ENCODE peak calls at places on chromosomes 16 and 17, in six cellular contexts. M is HS-5; G is CD8-positive, alpha-beta memory T cell; O is NCI-H1105 treated with DMSO at 0.1 percent for 48 hours; L is substantia nigra; Z is progenitor cell of endocrine pancreas. D is an unnamed sample.

GRCh38 chr16:85515830-85516397 is 97.2 kb upstream of the GSE1 start:
- DNase-seq in G (no peak), M (no peak), Z (no peak), O (no peak), L (no peak), D (no peak)

GRCh38 chr17:18980682-18981384 is 23.7 kb downstream of the FAM83G start:
- DNase-seq in Z (no peak), M (no peak), G (no peak), L (no peak), O (no peak), D (peak; percentile 30)

GRCh38 chr16:87550510-87550961 is 51.8 kb upstream of the JPH3 start:
- DNase-seq in G (peak; percentile 53), M (no peak), L (peak; percentile 6), O (no peak), Z (peak; percentile 39), D (no peak)

GRCh38 chr16:68255712-68256111 is 8.6 kb upstream of the SLC7A6 start:
- DNase-seq in Z (no peak), G (no peak), M (no peak), L (no peak), O (no peak), D (no peak)

GRCh38 chr17:57104461-57105175 is 19.6 kb downstream of the AKAP1 start:
- DNase-seq in O (no peak), L (no peak), M (peak; percentile 43), Z (no peak), G (no peak), D (no peak)

GRCh38 chr17:82808921-82809905 is 30.6 kb downstream of the ZNF750 start:
- DNase-seq in M (no peak), G (no peak), Z (no peak), L (no peak), O (peak; percentile 4), D (no peak)

GRCh38 chr17:48149174-48150106 is 41.9 kb downstream of the SNX11 start:
- DNase-seq in M (no peak), O (peak; percentile 47), G (no peak), Z (no peak), L (no peak), D (no peak)

GRCh38 chr17:76137351-76138233 is 3.5 kb downstream of the FOXJ1 start:
- DNase-seq in L (no peak), M (no peak), Z (no peak), G (no peak), O (no peak), D (no peak)

GRCh38 chr16:88720396-88720970 is 14.2 kb downstream of the CTU2 start:
- DNase-seq in G (no peak), M (no peak), L (no peak), O (no peak), Z (no peak), D (no peak)

GRCh38 chr16:83253526-83253925 is 554.3 kb upstream of the HSBP1 start:
- DNase-seq in O (peak; percentile 89), Z (no peak), L (no peak), M (no peak), G (no peak), D (no peak)

GRCh38 chr17:74757931-74758845 is 9.8 kb downstream of the NHERF1 start:
- DNase-seq in L (no peak), O (no peak), Z (no peak), G (no peak), M (no peak), D (no peak)

GRCh38 chr16:1707193-1707790 is 1.3 kb downstream of the MAPK8IP3 start:
- DNase-seq in O (no peak), L (peak; percentile 31), G (no peak), M (no peak), Z (no peak), D (no peak)

GRCh38 chr17:42276609-42277341 is 584 bp upstream of the STAT5B start:
- DNase-seq in Z (peak; percentile 62), O (no peak), L (peak; percentile 51), M (no peak), G (peak; percentile 37), D (peak; percentile 86)

GRCh38 chr17:18857864-18858566 is at the start of gene PRPSAP2:
- DNase-seq in L (peak; percentile 95), Z (peak; percentile 82), G (peak; percentile 91), O (peak; percentile 95), M (peak; percentile 67), D (peak; percentile 95)

GRCh38 chr16:74868501-74868900 is 93.9 kb upstream of the FA2H start:
- DNase-seq in M (peak; percentile 45), G (no peak), O (no peak), L (no peak), Z (no peak), D (no peak)

GRCh38 chr17:45319239-45319703 is 2.5 kb upstream of the MAP3K14 start:
- DNase-seq in L (no peak), O (no peak), Z (no peak), M (no peak), G (no peak), D (peak; percentile 47)

GRCh38 chr17:40515491-40516041 is 14.1 kb upstream of the TNS4 start:
- DNase-seq in L (no peak), O (no peak), Z (no peak), M (no peak), G (peak; percentile 39), D (no peak)

GRCh38 chr17:40419559-40420331 is 2.0 kb upstream of the TOP2A start:
- DNase-seq in L (no peak), G (no peak), Z (no peak), M (no peak), O (no peak), D (no peak)

GRCh38 chr17:50559674-50560184 is 786 bp upstream of the CACNA1G start:
- DNase-seq in Z (no peak), L (no peak), O (no peak), G (peak; percentile 32), M (peak; percentile 38), D (peak; percentile 77)

GRCh38 chr17:2194778-2195417 is 108.7 kb downstream of the SMG6 start:
- DNase-seq in L (no peak), G (no peak), O (no peak), M (no peak), Z (no peak), D (no peak)

GRCh38 chr16:70681382-70682238 is 4.2 kb downstream of the MTSS2 start:
- DNase-seq in M (no peak), O (no peak), G (no peak), L (peak; percentile 86), Z (no peak), D (no peak)

GRCh38 chr17:78951967-78952551 is 26.9 kb upstream of the TIMP2 start:
- DNase-seq in M (no peak), O (no peak), Z (peak; percentile 31), G (no peak), L (no peak), D (no peak)

GRCh38 chr17:46975287-46975686 is 3.8 kb downstream of the RPRML start:
- DNase-seq in M (no peak), G (no peak), L (no peak), O (no peak), Z (no peak), D (no peak)

GRCh38 chr17:68288375-68288774 is 2.6 kb downstream of the SLC16A6 start:
- DNase-seq in Z (no peak), M (no peak), G (no peak), O (no peak), L (no peak), D (peak; percentile 30)

GRCh38 chr17:80970762-80971703 is 20.6 kb upstream of the CHMP6 start:
- DNase-seq in G (no peak), L (no peak), O (no peak), M (no peak), Z (no peak), D (no peak)